ENCODE peak calls at places on chromosome 7, in seven cellular contexts. Z, Q, T, V, W, J and S are unnamed samples.

GRCh38 chr7:23012186-23012585 is 1.7 kb downstream of the HYCC1 start:
- DNase-seq in W (no peak), Q (no peak), Z (no peak), J (no peak), T (no peak), V (no peak), S (peak; percentile 40)

GRCh38 chr7:117963278-117964184 is 90.3 kb upstream of the CTTNBP2 start:
- DNase-seq in W (no peak), J (no peak), Z (no peak), V (no peak), T (no peak), Q (no peak), S (no peak)

GRCh38 chr7:141409911-141410329 is 141.3 kb upstream of the AGK start:
- DNase-seq in J (no peak), Q (no peak), T (no peak), Z (peak; percentile 68), V (no peak), W (no peak), S (no peak)

GRCh38 chr7:47757946-47758371 is 176.0 kb upstream of the TNS3 start:
- DNase-seq in Q (no peak), Z (no peak), V (no peak), J (no peak), W (no peak), T (no peak), S (no peak)

GRCh38 chr7:27245124-27245797 is 2.7 kb downstream of the EVX1 start:
- DNase-seq in Z (peak; percentile 43), W (no peak), Q (no peak), V (no peak), T (no peak), J (no peak), S (no peak)

GRCh38 chr7:51162724-51163329 is 153.8 kb downstream of the COBL start:
- DNase-seq in V (peak; percentile 85), Z (peak; percentile 64), J (peak; percentile 54), T (peak; percentile 64), W (peak; percentile 61), Q (peak; percentile 32), S (peak; percentile 85)

GRCh38 chr7:29080803-29081202 is 65.5 kb downstream of the CPVL start:
- DNase-seq in W (no peak), J (no peak), V (no peak), T (no peak), Z (peak; percentile 23), Q (no peak), S (no peak)

GRCh38 chr7:144907577-144907976 is 71.7 kb upstream of the TPK1 start:
- DNase-seq in V (no peak), T (no peak), J (no peak), Q (peak; percentile 13), Z (no peak), W (no peak), S (no peak)

GRCh38 chr7:12237007-12237406 is 25.9 kb downstream of the TMEM106B start:
- DNase-seq in Z (no peak), J (no peak), T (no peak), V (no peak), W (no peak), Q (no peak), S (no peak)

GRCh38 chr7:155467846-155468821 is 10.2 kb downstream of the EN2 start:
- DNase-seq in Q (no peak), W (no peak), V (no peak), Z (peak; percentile 48), J (no peak), T (no peak), S (no peak)

GRCh38 chr7:30172451-30172850 is 37.7 kb downstream of the MTURN start:
- DNase-seq in T (no peak), Z (no peak), J (no peak), W (no peak), V (no peak), Q (no peak), S (no peak)

GRCh38 chr7:66277492-66277891 is 72.4 kb downstream of the TPST1 start:
- DNase-seq in J (no peak), Q (no peak), V (no peak), W (no peak), Z (no peak), T (no peak), S (peak; percentile 20)

GRCh38 chr7:66282594-66282935 is 77.4 kb downstream of the TPST1 start:
- DNase-seq in Z (no peak), J (no peak), T (no peak), W (no peak), V (no peak), Q (no peak), S (no peak)

GRCh38 chr7:66283003-66283920 is 78.1 kb downstream of the TPST1 start:
- DNase-seq in Z (no peak), Q (no peak), V (peak; percentile 26), J (no peak), W (no peak), T (no peak), S (peak; percentile 78)

GRCh38 chr7:66279912-66280311 is 74.8 kb downstream of the TPST1 start:
- DNase-seq in W (no peak), T (no peak), Q (no peak), J (no peak), Z (no peak), V (no peak), S (no peak)

GRCh38 chr7:66281678-66282593 is 76.8 kb downstream of the TPST1 start:
- DNase-seq in W (no peak), J (peak; percentile 25), Z (no peak), Q (no peak), V (peak; percentile 13), T (peak; percentile 6), S (peak; percentile 14)
- H3K27ac ChIP-seq in W (no peak overlapping the region), J (peak overlapping the region; percentile 45), Z (peak overlapping the region; percentile 94), Q (no peak overlapping the region), V (no peak overlapping the region), T (no peak overlapping the region), S (peak overlapping the region; percentile 3)

GRCh38 chr7:135208417-135208793 is 2.9 kb downstream of the WDR91 start:
- DNase-seq in W (no peak), V (no peak), T (no peak), J (no peak), Z (no peak), Q (no peak), S (no peak)
- TF ChIP-seq MAX in W (no peak), V (no peak), T (no peak), J (no peak), Z (no peak), Q (no peak), S (no peak)

GRCh38 chr7:127535546-127536425 is 49.6 kb downstream of the GCC1 start:
- DNase-seq in Z (no peak), V (no peak), W (no peak), T (no peak), Q (no peak), J (no peak), S (no peak)

GRCh38 chr7:127530148-127530547 is 55.2 kb downstream of the GCC1 start:
- DNase-seq in V (no peak), Q (no peak), W (no peak), T (no peak), Z (no peak), J (no peak), S (no peak)

GRCh38 chr7:127534636-127535035 is 50.8 kb downstream of the GCC1 start:
- DNase-seq in V (no peak), Q (no peak), J (no peak), Z (no peak), W (no peak), T (no peak), S (no peak)

GRCh38 chr7:127532736-127533135 is 52.7 kb downstream of the GCC1 start:
- DNase-seq in T (no peak), W (no peak), V (no peak), J (no peak), Z (no peak), Q (no peak), S (no peak)

DNA sequence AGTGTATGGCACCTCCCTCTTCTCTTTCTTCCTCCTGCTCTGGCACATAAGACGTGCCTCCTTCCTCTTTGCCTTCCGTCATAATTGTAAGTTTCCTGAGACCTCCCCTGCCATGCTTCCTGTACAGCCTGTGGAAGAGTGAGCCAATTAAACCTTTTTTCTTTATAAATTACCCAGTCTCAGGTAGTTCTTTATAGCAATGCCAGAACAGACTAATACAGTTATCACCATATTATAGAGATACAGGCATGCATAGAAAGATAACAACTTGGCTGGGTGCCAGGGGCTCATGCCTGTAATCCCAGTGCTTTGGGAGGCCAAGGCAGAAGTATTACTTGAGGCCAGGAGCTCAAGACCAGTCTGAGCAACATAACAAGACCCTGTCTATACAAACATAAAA is 53.2 kb downstream of the GCC1 start:
- DNase-seq in T (no peak), V (no peak), Q (no peak), J (no peak), W (no peak), Z (no peak), S (no peak)
- H3K79me2 ChIP-seq in T (no peaks in the 10 kb centered on the region), V (no peaks in the 10 kb centered on the region), Q (no peaks in the 10 kb centered on the region), J (no peaks in the 10 kb centered on the region), W (no peaks in the 10 kb centered on the region), Z (no peaks in the 10 kb centered on the region), S (no peaks in the 10 kb centered on the region)

DNA sequence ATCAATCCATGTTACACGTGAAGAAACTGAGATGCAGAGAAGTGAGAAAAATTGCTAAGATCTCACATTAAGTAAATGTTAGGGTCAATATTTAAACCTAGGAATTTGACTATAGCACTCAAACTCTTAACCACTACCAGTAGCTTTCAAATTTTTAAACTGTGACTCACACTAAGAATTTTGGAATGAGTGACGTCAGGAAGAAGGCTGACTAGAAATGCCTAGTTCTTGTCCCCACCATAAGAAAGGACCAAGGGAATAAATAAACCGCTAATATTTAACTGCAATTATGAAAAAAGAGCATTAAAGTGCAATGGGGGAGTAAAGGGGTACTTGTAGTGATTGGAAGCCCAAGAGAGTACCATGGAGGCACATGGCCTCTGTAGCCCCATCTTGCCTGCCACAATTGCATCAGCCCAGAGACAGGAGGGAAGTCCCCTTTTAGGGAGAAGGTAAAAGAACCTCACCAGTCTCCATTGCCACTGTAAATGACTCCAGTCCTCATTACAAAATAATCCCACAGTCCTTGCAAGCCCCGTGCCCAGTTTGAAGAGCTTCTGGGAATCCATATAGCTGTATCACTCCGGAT is 3.5 kb upstream of the AKR1B1 start:
- DNase-seq in Q (no peak), Z (no peak), W (no peak), J (no peak), V (no peak), T (peak; percentile 6), S (no peak)
- H3K27ac ChIP-seq in Q (no peak overlapping the region), Z (no peak overlapping the region), W (no peak overlapping the region), J (no peak overlapping the region), V (no peak overlapping the region), T (no peak overlapping the region), S (no peak overlapping the region)